ENCODE peak calls at places on chromosome 16, in eight cellular contexts. X is PC-3; S is endothelial cell of umbilical vein; W is effector memory CD4-positive, alpha-beta T cell; O is lower lobe of right lung; H is transverse colon; G is pancreas; V is upper lobe of right lung. C is an unnamed sample. For H3K4me1, H3K27me3 and H3K9me3, the result is how much of the 10 kb centered on the place peaks cover.

GRCh38 chr16:71467810-71468209 is 5.8 kb upstream of the ZNF23 start:
- DNase-seq in V (no peak), W (peak), H (no peak), X (peak), S (peak), G (no peak), O (no peak), C (no peak)

GRCh38 chr16:5031601-5032000 is 2.1 kb downstream of the NAGPA start:
- DNase-seq in O (peak), S (no peak), W (no peak), H (no peak), V (no peak), G (no peak), X (no peak), C (no peak)

GRCh38 chr16:24088011-24088410 is 168.1 kb upstream of the CACNG3 start:
- DNase-seq in W (no peak), X (no peak), S (no peak), G (no peak), V (no peak), H (no peak), O (no peak), C (no peak)

GRCh38 chr16:75296606-75297005 is 45.2 kb upstream of the BCAR1 start:
- DNase-seq in H (no peak), X (no peak), S (peak), V (no peak), W (no peak), O (no peak), G (no peak), C (peak)

GRCh38 chr16:4273858-4274291 is 1.1 kb upstream of the TFAP4 start:
- DNase-seq in X (peak), H (peak), W (peak), O (peak), S (peak), V (peak), G (peak), C (peak)

GRCh38 chr16:6694636-6695035 is 638.0 kb upstream of the RBFOX1 start:
- DNase-seq in O (no peak), W (no peak), V (no peak), S (no peak), H (no peak), X (no peak), G (no peak), C (no peak)

GRCh38 chr16:25575363-25575762 is 116.4 kb upstream of the HS3ST4 start:
- DNase-seq in S (no peak), O (no peak), G (no peak), H (no peak), W (no peak), X (no peak), V (no peak), C (no peak)

GRCh38 chr16:86998196-86999001 is 318.8 kb downstream of the C16orf95 start:
- DNase-seq in X (no peak), V (no peak), S (no peak), G (no peak), O (no peak), W (no peak), H (no peak), C (no peak)

GRCh38 chr16:66412182-66412581 is 14.9 kb upstream of the BEAN1 start:
- DNase-seq in G (no peak), V (no peak), S (no peak), W (no peak), H (no peak), O (no peak), X (no peak), C (no peak)

GRCh38 chr16:14151256-14152030 is 80.3 kb downstream of the MRTFB start:
- DNase-seq in G (no peak), H (no peak), X (no peak), W (no peak), V (no peak), S (no peak), O (no peak), C (no peak)

GRCh38 chr16:63998-64913 is 8.2 kb downstream of the RHBDF1 start:
- DNase-seq in G (peak), W (no peak), S (no peak), H (no peak), X (no peak), O (no peak), V (no peak), C (no peak)

GRCh38 chr16:23826528-23827244 is 9.1 kb upstream of the PRKCB start:
- DNase-seq in G (no peak), O (no peak), H (no peak), W (no peak), S (no peak), V (no peak), X (no peak), C (no peak)

GRCh38 chr16:24297375-24297774 is 41.2 kb downstream of the CACNG3 start:
- DNase-seq in G (no peak), W (no peak), V (no peak), O (no peak), X (no peak), S (no peak), H (no peak), C (no peak)

GRCh38 chr16:47888142-47888541 is 267.7 kb downstream of the ABCC12 start:
- DNase-seq in X (peak), G (no peak), S (no peak), H (no peak), O (no peak), V (no peak), W (no peak), C (no peak)

GRCh38 chr16:4935231-4935855 is 1.6 kb downstream of the PPL start:
- DNase-seq in G (peak), W (no peak), O (peak), V (peak), X (no peak), S (no peak), H (peak), C (peak)

GRCh38 chr16:89700649-89701424 is 668 bp downstream of the SPATA2L start:
- DNase-seq in O (peak), G (peak), W (peak), H (peak), S (peak), V (peak), X (peak), C (no peak)

GRCh38 chr16:84614075-84614474 is 3.8 kb downstream of the COTL1 start:
- DNase-seq in V (no peak), H (no peak), O (no peak), X (no peak), S (no peak), W (no peak), G (no peak), C (no peak)

GRCh38 chr16:84611041-84611440 is 6.8 kb downstream of the COTL1 start:
- DNase-seq in X (no peak), V (no peak), W (no peak), S (no peak), G (no peak), O (no peak), H (no peak), C (no peak)

GRCh38 chr16:84610385-84610784 is 7.5 kb downstream of the COTL1 start:
- DNase-seq in V (no peak), W (no peak), X (no peak), O (no peak), G (no peak), H (no peak), S (no peak), C (no peak)

GRCh38 chr16:84613408-84614071 is 4.3 kb downstream of the COTL1 start:
- DNase-seq in G (no peak), W (no peak), V (peak), X (no peak), S (no peak), O (no peak), H (no peak), C (no peak)

DNA sequence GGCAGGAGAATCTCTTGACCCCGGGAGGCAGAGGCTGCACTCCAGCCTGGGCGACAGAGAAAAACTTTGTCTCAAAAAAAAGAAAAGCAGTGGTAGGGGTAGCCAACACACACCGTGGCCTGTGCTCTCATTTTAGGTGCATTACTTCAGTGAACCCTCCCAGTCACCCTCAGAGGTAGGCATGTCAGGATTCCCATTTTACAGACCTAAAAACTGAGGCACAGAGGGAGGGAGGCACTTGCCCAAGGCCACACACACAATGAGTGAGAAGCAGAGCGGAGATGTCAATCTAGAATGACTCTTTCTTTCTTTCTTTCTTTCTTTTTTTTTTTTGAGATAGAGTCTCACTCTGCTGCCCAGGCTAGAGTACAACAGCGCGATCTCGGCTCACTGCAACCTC is 5.2 kb downstream of the COTL1 start:
- DNase-seq in X (no peak), G (no peak), S (no peak), V (no peak), H (no peak), W (no peak), O (no peak), C (no peak)
- H3K4me1 ChIP-seq in X (under half), G (under half), S (under half), V (under half), H (under half), W (half or more), O (half or more), C (under half)

DNA sequence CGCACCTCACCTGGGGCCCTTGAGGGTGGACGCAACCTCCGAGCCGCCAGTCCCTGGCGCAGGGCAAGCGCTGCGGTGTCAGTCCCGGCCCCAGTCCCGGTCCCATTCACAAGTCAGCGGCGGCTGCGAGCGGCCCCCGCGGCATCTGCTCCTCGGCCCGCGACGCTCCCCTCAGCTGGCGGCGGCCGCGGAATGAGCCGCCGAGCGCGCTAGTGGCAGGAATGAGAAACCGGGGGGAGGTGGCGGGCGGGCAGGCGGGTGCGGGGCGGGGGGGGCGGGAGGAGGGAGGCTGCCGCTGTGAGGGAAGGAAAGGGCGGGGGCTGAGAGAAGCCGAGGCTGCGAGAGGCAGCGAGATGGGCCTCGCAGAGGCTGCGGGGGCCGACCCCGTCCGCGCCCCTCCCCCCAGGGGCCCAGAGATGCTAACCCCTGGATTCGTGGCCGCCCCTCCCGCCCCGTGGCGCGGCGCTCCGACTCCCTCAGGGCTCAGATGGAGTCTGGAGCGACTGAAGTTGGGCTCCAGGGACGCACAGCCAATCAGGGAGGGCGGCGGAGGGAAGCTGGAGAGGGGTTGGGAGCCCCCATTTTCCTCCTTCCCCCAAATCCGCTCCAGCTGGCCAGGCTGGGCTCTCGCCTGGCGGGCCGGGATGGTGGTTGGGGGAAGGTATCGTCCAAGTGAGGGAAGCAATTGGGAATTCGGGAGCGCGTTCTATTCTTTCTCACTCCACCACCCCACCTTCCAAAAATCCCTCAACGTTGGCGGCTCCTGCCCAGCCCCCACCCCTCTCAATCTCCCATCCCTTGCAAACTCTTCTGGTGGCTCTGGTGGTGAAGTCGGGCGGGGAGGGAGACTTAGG is at the start of gene CDH11:
- DNase-seq in H (peak), O (peak), V (peak), W (no peak), X (peak), S (peak), G (peak), C (peak)
- H3K27me3 ChIP-seq in H (under half), O (under half), V (under half), W (under half), X (under half), S (under half), G (under half), C (under half)

GRCh38 chr16:67647111-67647651 is 2.2 kb downstream of the CARMIL2 start:
- DNase-seq in G (peak), O (peak), V (no peak), X (peak), H (no peak), S (no peak), W (no peak), C (no peak)

GRCh38 chr16:67647681-67648080 is 2.7 kb downstream of the CARMIL2 start:
- DNase-seq in O (peak), H (no peak), V (no peak), S (no peak), X (no peak), W (no peak), G (peak), C (no peak)

GRCh38 chr16:67644038-67644437 is 906 bp upstream of the CARMIL2 start:
- DNase-seq in X (no peak), S (no peak), G (peak), W (no peak), H (no peak), O (no peak), V (no peak), C (no peak)

GRCh38 chr16:67648088-67648763 is 3.3 kb downstream of the CARMIL2 start:
- DNase-seq in S (no peak), X (no peak), W (no peak), H (no peak), V (no peak), G (peak), O (peak), C (no peak)

DNA sequence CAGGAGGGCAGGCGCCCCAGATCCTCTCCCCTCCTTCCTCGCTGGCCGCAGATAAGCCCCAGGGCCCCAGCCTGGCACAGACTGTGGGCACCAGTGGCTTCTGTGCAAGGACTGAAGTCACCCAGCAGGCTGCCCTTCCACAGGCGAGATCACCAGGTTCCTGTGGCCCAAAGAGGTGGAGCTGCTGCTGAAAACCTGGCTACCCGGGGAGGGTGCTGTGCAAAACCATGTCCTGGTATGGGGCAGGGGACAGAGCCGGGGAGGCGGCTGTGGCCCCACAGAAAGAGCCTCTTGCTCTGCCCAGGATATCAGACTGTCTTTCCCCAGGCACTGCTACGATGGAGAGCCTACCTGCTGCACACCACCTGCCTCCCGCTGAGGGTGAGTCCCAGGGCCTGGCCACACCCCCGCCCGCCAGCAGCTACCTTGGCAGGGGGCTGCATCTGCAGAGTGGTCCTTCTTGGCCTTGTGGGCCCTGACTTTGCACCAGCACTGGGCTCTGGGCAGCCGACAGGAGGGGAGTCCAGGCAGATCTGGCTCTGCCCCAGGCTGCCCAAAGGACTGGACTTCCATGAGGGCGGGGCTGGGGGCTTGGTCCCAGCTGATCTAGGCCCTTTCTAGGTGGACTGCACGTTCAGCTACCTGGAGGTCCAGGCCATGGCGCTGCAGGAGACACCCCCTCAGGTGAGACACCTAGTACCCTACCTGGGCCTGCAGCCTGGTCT is 615 bp downstream of the CARMIL2 start:
- DNase-seq in V (no peak), O (no peak), S (no peak), H (no peak), G (peak), W (no peak), X (no peak), C (no peak)
- H3K9me3 ChIP-seq in V (under half), O (under half), S (under half), H (under half), G (under half), W (under half), X (under half), C (under half)

DNA sequence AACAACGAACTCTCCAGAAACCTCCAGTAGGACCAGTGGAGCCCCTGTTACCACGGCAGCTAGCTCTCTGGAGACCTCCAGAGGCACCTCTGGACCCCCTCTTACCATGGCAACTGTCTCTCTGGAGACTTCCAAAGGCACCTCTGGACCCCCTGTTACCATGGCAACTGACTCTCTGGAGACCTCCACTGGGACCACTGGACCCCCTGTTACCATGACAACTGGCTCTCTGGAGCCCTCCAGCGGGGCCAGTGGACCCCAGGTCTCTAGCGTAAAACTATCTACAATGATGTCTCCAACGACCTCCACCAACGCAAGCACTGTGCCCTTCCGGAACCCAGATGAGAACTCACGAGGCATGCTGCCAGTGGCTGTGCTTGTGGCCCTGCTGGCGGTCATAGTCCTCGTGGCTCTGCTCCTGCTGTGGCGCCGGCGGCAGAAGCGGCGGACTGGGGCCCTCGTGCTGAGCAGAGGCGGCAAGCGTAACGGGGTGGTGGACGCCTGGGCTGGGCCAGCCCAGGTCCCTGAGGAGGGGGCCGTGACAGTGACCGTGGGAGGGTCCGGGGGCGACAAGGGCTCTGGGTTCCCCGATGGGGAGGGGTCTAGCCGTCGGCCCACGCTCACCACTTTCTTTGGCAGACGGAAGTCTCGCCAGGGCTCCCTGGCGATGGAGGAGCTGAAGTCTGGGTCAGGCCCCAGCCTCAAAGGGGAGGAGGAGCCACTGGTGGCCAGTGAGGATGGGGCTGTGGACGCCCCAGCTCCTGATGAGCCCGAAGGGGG is 1.3 kb downstream of the SPN start:
- DNase-seq in W (peak), S (no peak), O (peak), G (peak), V (peak), H (peak), X (no peak), C (no peak)
- H3K4me1 ChIP-seq in W (under half), S (under half), O (under half), G (under half), V (under half), H (under half), X (under half), C (under half)

GRCh38 chr16:2824626-2825025 is 5.5 kb upstream of the ZG16B start:
- DNase-seq in G (no peak), S (no peak), V (peak), H (peak), X (no peak), W (no peak), O (peak), C (no peak)
- H3K27me3 ChIP-seq in G (under half), S (under half), V (under half), H (under half), X (under half), W (under half), O (under half), C (under half)

GRCh38 chr16:68575082-68575481 is 36.0 kb downstream of the ZFP90 start:
- DNase-seq in V (no peak), X (no peak), W (no peak), H (no peak), O (no peak), G (no peak), S (no peak), C (no peak)
- H3K9me3 ChIP-seq in V (half or more), X (under half), W (under half), H (half or more), O (half or more), G (under half), S (under half), C (half or more)

GRCh38 chr16:55730115-55730514 is 74.3 kb downstream of the SLC6A2 start:
- DNase-seq in V (no peak), W (no peak), S (no peak), H (no peak), X (no peak), G (no peak), O (no peak), C (no peak)

GRCh38 chr16:55734665-55735064 is 78.9 kb downstream of the SLC6A2 start:
- DNase-seq in O (no peak), H (no peak), G (no peak), W (no peak), S (no peak), V (no peak), X (no peak), C (no peak)

GRCh38 chr16:55732496-55732895 is 76.7 kb downstream of the SLC6A2 start:
- DNase-seq in S (no peak), O (no peak), W (no peak), G (no peak), H (no peak), X (no peak), V (no peak), C (no peak)

GRCh38 chr16:55725055-55725777 is 69.4 kb downstream of the SLC6A2 start:
- DNase-seq in X (no peak), G (no peak), V (no peak), O (no peak), H (no peak), W (no peak), S (no peak), C (no peak)

DNA sequence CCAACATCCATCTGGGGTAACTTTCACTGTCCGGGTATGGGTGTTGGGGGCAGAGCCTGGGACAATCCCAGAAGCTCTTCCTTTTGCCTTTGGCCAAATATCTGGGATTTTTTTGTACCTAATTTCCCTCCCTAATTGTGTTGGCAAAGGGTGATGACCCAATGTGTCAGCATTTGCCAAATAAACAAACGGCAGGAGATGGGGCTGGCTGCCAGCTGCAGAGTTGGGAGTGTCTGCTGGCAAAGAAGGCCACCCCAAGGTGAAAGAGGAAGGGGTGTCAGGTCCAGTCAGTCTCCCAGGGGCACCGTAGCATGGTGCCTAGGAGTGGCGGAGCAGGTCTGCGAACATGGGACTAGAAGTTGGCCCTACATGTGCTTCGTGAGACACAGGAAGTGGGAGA is 73.0 kb downstream of the SLC6A2 start:
- DNase-seq in H (no peak), W (no peak), X (peak), G (no peak), S (no peak), O (no peak), V (no peak), C (no peak)
- H3K4me1 ChIP-seq in H (under half), W (under half), X (under half), G (under half), S (under half), O (under half), V (under half), C (under half)

DNA sequence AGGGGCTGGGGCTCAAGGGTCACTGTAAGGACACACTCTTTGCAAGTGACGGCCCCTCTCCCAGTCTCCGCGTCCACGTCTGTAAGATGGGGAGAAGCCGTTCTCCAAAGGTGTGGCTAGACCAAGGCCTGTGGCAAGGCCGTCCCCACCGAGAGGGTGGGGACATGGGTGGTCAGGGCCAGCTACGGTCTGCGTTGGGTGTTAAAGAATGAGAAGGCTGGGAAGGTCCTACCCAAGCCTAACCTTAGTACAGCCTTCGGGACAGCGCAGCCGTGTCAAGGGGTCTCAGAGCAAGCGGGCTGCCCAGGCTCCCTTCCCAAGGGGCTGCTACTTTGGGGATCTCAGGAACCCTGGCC is 1.9 kb downstream of the C1QTNF8 start:
- DNase-seq in O (no peak), S (no peak), V (no peak), H (no peak), X (no peak), G (no peak), W (no peak), C (no peak)
- H3K27me3 ChIP-seq in O (half or more), S (under half), V (under half), H (half or more), X (under half), G (under half), W (under half), C (under half)

GRCh38 chr16:88284101-88284500 is 98.7 kb upstream of the ZNF469 start:
- DNase-seq in V (no peak), X (no peak), H (no peak), W (no peak), O (no peak), G (no peak), S (no peak), C (no peak)
- H3K9me3 ChIP-seq in V (under half), X (under half), H (under half), W (under half), O (under half), G (under half), S (under half), C (under half)